ENCODE peak calls at places on chromosomes 13 and 19, in six cellular contexts. P is heart left ventricle, O is tibial nerve, G is transverse colon, B is upper lobe of left lung, X is HCT116. W is an unnamed sample. For H3K9me3, the result is how much of the 10 kb centered on the place peaks cover.

GRCh38 chr19:55585658-55586339 is 5.2 kb upstream of the ZNF579 start:
- DNase-seq in G (peak), B (peak), X (no peak), O (peak), P (peak), W (peak)

GRCh38 chr19:45507864-45508680 is 793 bp downstream of the VASP start:
- DNase-seq in P (peak), B (peak), O (no peak), X (no peak), G (peak), W (peak)

GRCh38 chr13:114324334-114324733 is 10.0 kb downstream of the CHAMP1 start:
- DNase-seq in B (no peak), O (no peak), X (no peak), G (no peak), P (no peak), W (no peak)

GRCh38 chr13:22053053-22053452 is 382.2 kb downstream of the FGF9 start:
- DNase-seq in X (no peak), G (no peak), O (no peak), B (no peak), P (no peak), W (no peak)

GRCh38 chr19:4012092-4012974 is 4.8 kb downstream of the PIAS4 start:
- DNase-seq in P (no peak), G (peak), B (peak), X (no peak), O (no peak), W (peak)

GRCh38 chr13:38535271-38535670 is 151.6 kb upstream of the FREM2 start:
- DNase-seq in G (no peak), O (no peak), B (no peak), P (no peak), X (no peak), W (no peak)

GRCh38 chr13:29503041-29503837 is 92.2 kb downstream of the SLC7A1 start:
- DNase-seq in X (no peak), G (no peak), P (no peak), B (no peak), O (no peak), W (no peak)

GRCh38 chr13:70249332-70250064 is 141.2 kb upstream of the KLHL1 start:
- DNase-seq in P (no peak), O (no peak), B (no peak), G (no peak), X (peak), W (no peak)

GRCh38 chr13:32548837-32549236 is 10.2 kb upstream of the N4BP2L2 start:
- DNase-seq in B (no peak), P (no peak), O (no peak), G (no peak), X (no peak), W (no peak)

GRCh38 chr19:39363909-39364457 is 21.8 kb downstream of the SAMD4B start:
- DNase-seq in P (no peak), X (no peak), O (peak), B (no peak), G (no peak), W (no peak)

GRCh38 chr13:33281951-33282595 is 3.5 kb downstream of the STARD13 start:
- DNase-seq in O (no peak), X (no peak), P (no peak), B (no peak), G (no peak), W (no peak)

GRCh38 chr19:9934132-9934950 is 2.0 kb downstream of the OLFM2 start:
- DNase-seq in B (peak), X (peak), O (peak), P (peak), G (peak), W (peak)

GRCh38 chr19:29117926-29118325 is 95.0 kb downstream of the UQCRFS1 start:
- DNase-seq in P (no peak), B (no peak), G (no peak), X (no peak), O (no peak), W (no peak)

GRCh38 chr19:52148256-52148655 is 8.5 kb upstream of the ZNF616 start:
- DNase-seq in X (no peak), O (no peak), G (no peak), B (no peak), P (no peak), W (no peak)

GRCh38 chr13:101639711-101640110 is 187.2 kb downstream of the ITGBL1 start:
- DNase-seq in X (no peak), O (no peak), P (no peak), G (no peak), B (no peak), W (no peak)

GRCh38 chr13:26619321-26619720 is 61.8 kb downstream of the WASF3 start:
- DNase-seq in P (no peak), B (no peak), X (no peak), G (no peak), O (no peak), W (no peak)

GRCh38 chr13:19845758-19846157 is 17.7 kb downstream of the ZMYM5 start:
- DNase-seq in B (no peak), G (no peak), X (peak), O (no peak), P (peak), W (no peak)

GRCh38 chr19:892243-892996 is 567 bp downstream of the MED16 start:
- DNase-seq in O (no peak), B (no peak), X (no peak), G (peak), P (no peak), W (no peak)

GRCh38 chr13:52899206-52899605 is 50.8 kb upstream of the PCDH8 start:
- DNase-seq in P (no peak), X (no peak), B (no peak), O (no peak), G (no peak), W (no peak)

DNA sequence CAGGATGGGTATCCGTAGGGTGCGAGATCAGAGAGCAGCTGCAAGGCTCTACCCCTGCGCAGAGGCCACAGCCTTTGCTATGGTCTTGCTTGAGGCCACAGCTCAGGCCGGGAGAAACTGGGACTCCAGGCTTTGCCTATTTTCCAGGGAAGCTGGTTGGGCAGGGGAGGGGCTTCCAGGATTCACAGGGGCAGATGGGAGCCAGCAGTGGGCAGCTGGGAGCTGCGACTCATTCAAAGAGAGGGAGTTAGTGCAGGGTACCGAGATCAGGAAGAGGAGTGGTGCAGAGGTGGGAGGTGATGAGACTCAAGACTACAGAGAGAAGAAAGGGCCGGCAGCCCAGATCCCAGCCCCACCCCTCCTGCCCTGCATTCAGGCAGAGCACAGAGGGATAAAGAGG is 12.1 kb downstream of the ADGRE5 start:
- DNase-seq in G (no peak), P (no peak), B (no peak), X (no peak), O (no peak), W (no peak)
- TF ChIP-seq CTCF in G (no peak), P (no peak), B (no peak), X (no peak), O (no peak), W (no peak)

DNA sequence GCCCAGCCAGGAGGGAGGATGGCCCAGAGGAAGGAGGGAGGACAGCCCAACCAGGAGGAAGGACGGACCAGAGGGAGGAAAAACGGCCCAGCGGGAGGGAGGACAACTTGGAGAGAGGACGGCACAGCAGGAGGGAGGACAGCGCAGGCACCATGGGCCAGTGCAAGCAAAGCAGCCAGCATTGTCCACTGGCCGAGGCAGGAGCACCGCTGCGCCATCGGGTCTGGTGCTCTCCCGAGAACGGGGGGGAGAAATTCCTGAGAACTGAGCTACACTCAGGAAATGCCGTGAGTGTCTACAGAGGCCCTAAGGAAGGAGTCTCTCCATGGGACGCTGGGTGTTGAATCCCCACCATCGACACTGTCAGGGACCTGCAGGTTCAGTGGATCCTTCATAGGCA is 38.5 kb upstream of the SOX1 start:
- DNase-seq in X (no peak), P (no peak), G (no peak), O (no peak), B (no peak), W (no peak)
- TF ChIP-seq POLR2A in X (no peak), P (no peak), G (no peak), O (no peak), B (no peak), W (no peak)

GRCh38 chr19:2863818-2864217 is 3.3 kb upstream of the ZNF556 start:
- DNase-seq in B (no peak), X (no peak), G (no peak), P (no peak), O (no peak), W (no peak)

GRCh38 chr19:2869618-2870017 is 2.5 kb downstream of the ZNF556 start:
- DNase-seq in P (no peak), O (no peak), B (no peak), G (no peak), X (no peak), W (no peak)

GRCh38 chr19:2865334-2866221 is 1.6 kb upstream of the ZNF556 start:
- DNase-seq in B (no peak), O (no peak), X (no peak), P (no peak), G (no peak), W (no peak)

GRCh38 chr19:2867025-2867991 is at the start of gene ZNF556:
- DNase-seq in P (no peak), O (no peak), X (peak), B (no peak), G (no peak), W (no peak)

DNA sequence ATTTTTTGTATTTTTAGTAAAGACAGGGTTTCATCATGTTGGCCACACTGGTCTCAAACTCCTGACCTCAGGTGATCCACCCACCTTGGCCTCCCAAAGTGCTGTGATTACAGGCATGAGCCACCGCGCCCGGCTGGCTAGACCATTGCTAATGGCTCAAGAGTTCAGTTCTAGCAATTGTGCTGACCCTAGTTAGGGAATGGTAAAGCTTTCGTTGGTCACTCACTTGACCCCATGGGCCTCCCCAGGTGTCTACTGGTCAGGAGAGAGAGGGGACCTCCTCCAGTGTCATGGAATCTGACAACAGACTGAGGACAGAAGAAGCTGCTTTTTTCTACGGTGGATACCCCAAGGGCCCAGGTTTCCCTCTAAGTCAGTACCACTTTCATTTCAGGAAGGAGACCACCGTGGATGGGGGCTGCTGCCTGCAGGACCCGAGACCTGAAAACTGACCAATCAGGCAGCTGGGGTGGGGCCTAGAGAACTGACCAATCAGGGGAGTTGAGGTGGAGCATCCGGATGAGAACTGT is 575 bp upstream of the ZNF556 start:
- DNase-seq in G (no peak), P (no peak), X (no peak), B (no peak), O (no peak), W (no peak)
- H3K9me3 ChIP-seq in G (under half), P (under half), X (under half), B (under half), O (under half), W (under half)

DNA sequence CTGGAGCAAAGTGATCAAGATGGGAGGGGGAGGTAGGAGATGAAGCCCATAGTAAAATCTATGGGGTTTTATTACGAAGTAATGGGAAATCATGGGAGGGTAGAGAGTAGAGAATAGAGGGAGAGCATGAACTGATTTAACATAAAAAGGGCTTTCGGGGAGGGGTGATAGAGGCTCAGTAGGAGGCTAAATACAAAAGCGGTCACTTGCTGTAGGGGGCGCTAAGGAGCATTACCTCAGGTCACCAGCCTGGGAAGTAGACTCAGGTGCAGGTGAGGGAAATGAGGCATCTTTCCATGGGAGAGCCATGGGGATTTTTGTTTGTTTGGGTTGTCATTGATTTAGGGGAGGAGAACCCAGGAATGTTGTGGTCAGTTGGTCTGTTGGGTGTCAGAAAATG is 14.1 kb downstream of the KRTDAP start:
- DNase-seq in G (no peak), X (peak), P (no peak), O (no peak), B (no peak), W (no peak)
- TF ChIP-seq CTCF in G (no peak), X (peak), P (no peak), O (no peak), B (no peak), W (no peak)